ENCODE peak calls at places on chromosomes 5 and 9, in eight cellular contexts. V is T-helper 9 cell; I is fibroblast of mammary gland; Z is EH; H is endodermal cell; T is CD4-positive, alpha-beta T cell; O is WTC11; B is stimulated activated CD4-positive, alpha-beta T cell treated with anti-CD3 and anti-CD28 coated beads, Interleukin-4, amount 100 ng/mL, for 48 hours. Y is an unnamed sample.

GRCh38 chr9:135290086-135290485 is 189.5 kb upstream of the PPP1R26 start:
- DNase-seq in V (no peak), I (no peak), Z (no peak), H (no peak), T (no peak), O (no peak), B (no peak), Y (no peak)

GRCh38 chr5:167945542-167946384 is 345.7 kb upstream of the WWC1 start:
- DNase-seq in V (no peak), I (peak; percentile 92), Z (peak; percentile 88), H (peak; percentile 61), T (no peak), O (no peak), B (no peak), Y (peak; percentile 95)

GRCh38 chr9:83508072-83508471 is 30.1 kb downstream of the FRMD3 start:
- DNase-seq in V (no peak), I (peak; percentile 3), Z (peak; percentile 42), H (no peak), T (no peak), O (no peak), B (no peak), Y (no peak)

GRCh38 chr5:137465930-137466329 is 33.2 kb downstream of the SPOCK1 start:
- DNase-seq in V (no peak), I (no peak), Z (no peak), H (no peak), T (no peak), O (no peak), B (no peak), Y (no peak)

GRCh38 chr5:139312075-139312474 is 18.5 kb downstream of the MATR3 start:
- DNase-seq in V (no peak), I (no peak), Z (no peak), H (no peak), T (no peak), O (no peak), B (no peak), Y (no peak)

GRCh38 chr9:130713286-130713975 is 19.9 kb downstream of the EXOSC2 start:
- DNase-seq in V (no peak), I (peak; percentile 32), Z (peak; percentile 68), H (peak; percentile 66), T (no peak), O (peak; percentile 42), B (no peak), Y (no peak)

GRCh38 chr5:111854196-111854595 is 97.2 kb upstream of the NREP start:
- DNase-seq in V (no peak), I (no peak), Z (no peak), H (peak; percentile 65), T (no peak), O (no peak), B (no peak), Y (no peak)

GRCh38 chr5:90529939-90530677 is 724 bp upstream of the LYSMD3 start:
- DNase-seq in V (peak; percentile 27), I (peak; percentile 89), Z (peak; percentile 86), H (peak; percentile 88), T (peak; percentile 36), O (peak; percentile 67), B (peak; percentile 46), Y (peak; percentile 70)

GRCh38 chr5:30469691-30470090 is 723.8 kb upstream of the CDH6 start:
- DNase-seq in V (no peak), I (no peak), Z (no peak), H (no peak), T (no peak), O (no peak), B (no peak), Y (no peak)

GRCh38 chr5:98069876-98070512 is 703.5 kb upstream of the RGMB start:
- DNase-seq in V (no peak), I (peak; percentile 50), Z (peak; percentile 15), H (no peak), T (no peak), O (no peak), B (no peak), Y (no peak)

GRCh38 chr5:156330141-156330870 is 3.3 kb downstream of the SGCD start:
- DNase-seq in V (no peak), I (peak; percentile 20), Z (peak; percentile 55), H (no peak), T (no peak), O (no peak), B (no peak), Y (no peak)

GRCh38 chr9:126834672-126835071 is 25.8 kb upstream of the ZBTB34 start:
- DNase-seq in V (no peak), I (no peak), Z (no peak), H (no peak), T (no peak), O (no peak), B (no peak), Y (peak; percentile 5)

Y was measured in SJSA1.